ENCODE peak calls at places on chromosome X, in five cellular contexts. M, W, X, A and V are unnamed samples.

GRCh38 chrX:30713061-30713525 is 59.9 kb downstream of the GK start:
- DNase-seq in M (peak), W (no peak), X (peak), A (peak), V (peak)

GRCh38 chrX:21972046-21972445 is 31.5 kb downstream of the SMS start:
- DNase-seq in M (no peak), W (no peak), X (no peak), A (no peak), V (no peak)

GRCh38 chrX:42664706-42665105 is 113.3 kb downstream of the PPP1R2C start:
- DNase-seq in M (no peak), W (no peak), X (no peak), A (no peak), V (no peak)

GRCh38 chrX:15853586-15854079 is 980 bp downstream of the AP1S2 start:
- DNase-seq in M (no peak), W (no peak), X (no peak), A (no peak), V (no peak)

GRCh38 chrX:70174754-70175153 is 2.5 kb upstream of the DGAT2L6 start:
- DNase-seq in M (peak), W (no peak), X (peak), A (no peak), V (no peak)

GRCh38 chrX:47499291-47499690 is 16.3 kb upstream of the ZNF41 start:
- DNase-seq in M (no peak), W (no peak), X (no peak), A (no peak), V (no peak)

GRCh38 chrX:926991-927390 is 285.5 kb downstream of the CRLF2 start:
- DNase-seq in M (no peak), W (no peak), X (no peak), A (no peak), V (no peak)

GRCh38 chrX:17038277-17038676 is 91.8 kb downstream of the REPS2 start:
- DNase-seq in M (no peak), W (no peak), X (peak), A (no peak), V (no peak)

GRCh38 chrX:10725071-10725470 is 104.7 kb upstream of the MID1 start:
- DNase-seq in M (peak), W (no peak), X (no peak), A (no peak), V (no peak)

GRCh38 chrX:17634542-17635207 is 102.6 kb upstream of the SCML1 start:
- DNase-seq in M (no peak), W (no peak), X (no peak), A (peak), V (no peak)

GRCh38 chrX:13077168-13077567 is 32.7 kb upstream of the FAM9C start:
- DNase-seq in M (peak), W (no peak), X (peak), A (no peak), V (no peak)

GRCh38 chrX:101210630-101211029 is 9.0 kb upstream of the DRP2 start:
- DNase-seq in M (no peak), W (no peak), X (no peak), A (no peak), V (no peak)

DNA sequence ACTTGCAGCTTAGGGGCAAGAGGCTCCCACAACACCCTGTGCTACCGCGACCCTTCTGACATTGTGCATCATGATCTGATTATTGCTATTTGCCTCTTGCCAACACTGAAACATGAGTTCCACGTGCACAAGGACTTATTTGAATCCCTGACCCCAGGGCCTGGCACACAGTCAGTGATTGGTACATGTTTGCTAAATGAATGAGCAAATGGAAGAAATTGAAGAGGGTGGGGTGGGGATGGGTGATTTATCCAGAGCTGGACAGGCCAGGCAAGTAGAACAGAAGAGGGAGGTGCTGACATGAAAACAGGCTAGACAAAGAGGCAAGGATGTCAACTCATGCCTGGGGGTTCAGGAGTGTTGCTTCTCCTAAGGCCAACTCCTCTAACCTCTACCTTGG is 24.9 kb upstream of the RPL39 start:
- DNase-seq in M (no peak), W (no peak), X (no peak), A (no peak), V (no peak)
- TF ChIP-seq POLR2A in M (no peak), W (no peak), X (no peak), A (no peak), V (no peak)

GRCh38 chrX:103554687-103555417 is 30.5 kb upstream of the TCEAL4 start:
- DNase-seq in M (peak), W (no peak), X (peak), A (peak), V (no peak)
- TF ChIP-seq POLR2A in M (no peak), W (no peak), X (no peak), A (no peak), V (no peak)

GRCh38 chrX:156001667-156002021 is 4.1 kb downstream of the IL9R start:
- DNase-seq in M (no peak), W (no peak), X (no peak), A (no peak), V (no peak)
- TF ChIP-seq POLR2A in M (no peak), W (no peak), X (no peak), A (no peak), V (no peak)

DNA sequence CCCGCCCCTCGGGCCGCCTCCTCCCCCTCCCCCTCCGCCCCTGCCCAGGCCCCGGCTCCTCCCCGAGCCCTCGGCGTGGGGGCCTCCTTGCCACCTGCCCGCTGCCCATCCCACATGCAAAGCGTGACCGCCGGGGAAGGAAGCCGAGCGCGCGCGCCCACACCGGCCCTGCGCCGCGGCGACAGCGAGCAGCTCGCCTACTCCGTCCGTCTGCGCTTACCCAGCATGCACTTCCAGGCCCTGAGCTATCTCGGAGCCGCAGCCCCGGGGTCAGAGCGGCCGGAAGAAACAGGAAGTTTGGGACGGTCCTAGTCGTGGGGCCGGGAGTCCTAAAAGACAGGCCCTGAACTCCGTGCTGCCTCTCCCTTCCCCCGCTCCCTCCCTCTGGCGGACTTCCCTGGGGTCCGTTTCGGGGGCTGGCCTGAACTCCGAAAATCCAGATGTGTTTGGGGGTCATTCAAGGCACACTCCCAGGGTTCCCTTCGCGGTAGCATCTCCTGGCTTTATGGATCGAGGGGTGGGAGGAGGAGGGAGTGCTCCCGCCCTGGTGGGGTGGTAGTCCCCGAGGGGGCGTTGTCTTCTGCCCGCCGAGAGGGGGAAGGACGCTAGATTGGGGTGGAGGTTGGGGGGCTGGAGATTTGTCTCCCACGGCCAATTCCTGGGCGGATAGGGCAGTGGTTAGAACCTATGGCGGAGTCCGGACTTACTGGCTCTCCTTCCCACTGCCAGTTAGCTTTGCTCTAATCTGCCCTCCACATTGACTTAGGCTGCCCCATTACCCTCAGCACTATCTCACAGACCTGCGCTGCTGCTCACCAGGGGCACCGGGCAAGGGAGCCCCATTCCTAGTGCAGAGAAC is 25.0 kb upstream of the BCORL1 start:
- DNase-seq in M (peak), W (peak), X (peak), A (peak), V (no peak)
- TF ChIP-seq POLR2A in M (no peak), W (peak), X (no peak), A (no peak), V (no peak)

GRCh38 chrX:49191033-49191871 is 5.1 kb upstream of the PRICKLE3 start:
- DNase-seq in M (peak), W (peak), X (peak), A (peak), V (peak)
- TF ChIP-seq POLR2A in M (peak), W (peak), X (peak), A (no peak), V (peak)

DNA sequence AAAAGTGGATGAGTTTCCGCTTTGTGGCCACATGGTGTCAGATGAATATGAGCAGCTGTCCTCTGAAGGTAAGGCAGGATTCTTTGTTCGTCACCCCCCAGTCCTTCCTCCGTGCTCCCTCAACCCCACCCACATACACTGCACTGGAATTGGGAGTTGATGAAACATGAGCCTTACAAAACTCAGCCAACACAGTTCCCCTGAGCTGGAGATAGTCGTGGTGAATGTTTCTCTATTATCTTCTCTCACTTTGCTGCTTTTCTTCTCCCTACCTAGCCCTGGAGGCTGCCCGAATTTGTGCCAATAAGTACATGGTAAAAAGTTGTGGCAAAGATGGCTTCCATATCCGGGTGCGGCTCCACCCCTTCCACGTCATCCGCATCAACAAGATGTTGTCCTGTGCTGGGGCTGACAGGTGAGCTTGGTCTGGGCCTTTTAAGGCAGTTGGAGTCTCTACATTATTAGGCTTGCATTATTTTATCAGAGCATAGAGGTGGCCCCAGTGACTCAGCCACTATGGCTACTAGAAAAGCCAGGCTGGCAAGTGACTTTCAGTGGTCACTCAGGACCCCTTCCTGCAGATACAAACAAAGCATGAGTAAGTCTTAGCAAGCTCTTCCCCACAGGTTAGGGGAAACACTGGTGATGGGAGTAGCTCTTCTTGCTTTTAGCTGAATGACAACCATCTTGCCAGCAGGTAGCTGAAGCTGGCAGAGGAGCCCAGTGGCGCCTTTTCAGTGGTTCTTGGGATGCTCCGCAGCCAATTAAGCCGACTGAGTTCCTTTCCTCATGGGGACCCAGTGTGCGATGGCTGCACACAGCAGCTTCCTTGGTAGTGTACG is 1.6 kb downstream of the RPL10 start:
- DNase-seq in M (no peak), W (no peak), X (no peak), A (no peak), V (no peak)
- TF ChIP-seq POLR2A in M (no peak), W (no peak), X (no peak), A (no peak), V (no peak)

GRCh38 chrX:134374910-134375309 is 85.1 kb upstream of the HPRT1 start:
- DNase-seq in M (no peak), W (no peak), X (no peak), A (no peak), V (no peak)
- TF ChIP-seq POLR2A in M (no peak), W (no peak), X (no peak), A (no peak), V (no peak)

GRCh38 chrX:41348551-41348950 is 14.6 kb downstream of the DDX3X start:
- DNase-seq in M (no peak), W (no peak), X (no peak), A (no peak), V (no peak)
- TF ChIP-seq POLR2A in M (no peak), W (no peak), X (no peak), A (no peak), V (no peak)

DNA sequence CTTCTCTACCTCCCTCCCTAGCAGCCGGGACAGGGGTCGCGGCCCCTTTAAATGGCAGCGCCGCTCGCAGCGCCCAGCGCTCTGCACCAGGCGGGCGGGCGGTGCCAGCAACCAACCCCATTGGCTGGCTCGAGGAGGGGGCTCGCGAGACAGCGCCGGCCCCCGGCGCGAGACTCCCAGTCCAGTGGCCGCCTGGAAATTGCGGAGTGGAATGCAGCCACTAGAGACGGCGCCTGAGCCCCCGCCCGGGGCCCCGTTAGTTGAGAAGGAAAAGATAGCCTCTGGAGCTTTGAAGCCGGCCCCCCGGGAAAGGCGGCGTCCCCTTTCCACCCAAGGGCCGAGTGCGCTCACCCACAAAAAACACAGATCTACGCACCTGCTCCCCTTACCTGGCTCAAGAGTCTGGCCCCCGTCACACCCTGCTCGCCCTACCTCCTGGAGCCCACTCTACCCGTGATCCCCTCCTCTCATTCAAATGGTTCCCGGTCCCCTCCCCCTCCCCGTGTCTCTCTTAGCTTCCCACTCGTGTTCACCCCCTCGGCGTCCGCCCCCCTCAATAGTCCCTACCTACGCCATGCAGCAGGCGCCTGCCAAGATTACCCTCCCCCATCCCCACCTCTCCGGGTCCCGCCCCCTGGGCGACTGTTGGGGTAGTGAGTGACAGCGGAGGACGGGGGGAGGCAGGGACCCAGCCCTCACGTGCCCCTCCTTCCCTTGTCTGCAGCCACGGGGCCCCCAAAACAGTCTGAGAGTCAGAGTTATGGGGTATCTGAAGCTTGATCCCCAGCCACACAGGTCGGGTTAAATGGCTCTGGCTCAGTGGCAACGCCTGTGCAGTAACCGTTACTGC is at the start of gene ZMYM3:
- DNase-seq in M (peak), W (peak), X (peak), A (peak), V (peak)
- TF ChIP-seq POLR2A in M (no peak), W (no peak), X (peak), A (no peak), V (peak)